ENCODE peak calls at places on chromosome 1, in seven cellular contexts. H is GM06990, X is body of pancreas, F is AG04450, R is esophagus squamous epithelium, M is lower leg skin, B is NB4. G is an unnamed sample.
A peak's percentile ranks its signal among the peaks of the same experiment; 100 is the strongest.

GRCh38 chr1:56993355-56993985 is 27.7 kb upstream of the C8B start:
- DNase-seq in M (no peak), X (no peak), R (no peak), H (no peak), B (no peak), F (no peak), G (no peak)

GRCh38 chr1:108072294-108072693 is 107.3 kb upstream of the VAV3 start:
- DNase-seq in R (no peak), X (no peak), M (no peak), B (no peak), F (no peak), H (no peak), G (no peak)

GRCh38 chr1:176826265-176826664 is 338.2 kb downstream of the ASTN1 start:
- DNase-seq in R (no peak), H (no peak), M (no peak), X (no peak), F (no peak), B (no peak), G (no peak)

GRCh38 chr1:186456731-186457255 is 4.1 kb downstream of the PDC start:
- DNase-seq in X (no peak), M (no peak), R (no peak), F (no peak), B (no peak), H (no peak), G (no peak)

GRCh38 chr1:7560601-7561181 is 210.4 kb upstream of the VAMP3 start:
- DNase-seq in X (no peak), M (no peak), B (no peak), H (no peak), R (no peak), F (no peak), G (no peak)

GRCh38 chr1:10451286-10451685 is 1.5 kb downstream of the CORT start:
- DNase-seq in X (no peak), H (no peak), F (no peak), B (no peak), M (no peak), R (no peak), G (no peak)

GRCh38 chr1:35726814-35727433 is 8.2 kb upstream of the C1orf216 start:
- DNase-seq in X (peak; percentile 67), B (peak; percentile 68), H (peak; percentile 3), F (peak; percentile 45), R (no peak), M (peak; percentile 84), G (peak; percentile 45)

GRCh38 chr1:1196431-1197187 is 9.8 kb downstream of the TNFRSF18 start:
- DNase-seq in X (no peak), R (no peak), B (no peak), M (no peak), H (peak; percentile 3), F (no peak), G (no peak)

GRCh38 chr1:12157366-12158231 is 9.2 kb upstream of the TNFRSF1B start:
- DNase-seq in M (no peak), H (peak; percentile 53), X (no peak), F (no peak), R (no peak), B (peak; percentile 84), G (no peak)

GRCh38 chr1:179142889-179143299 is 61.0 kb downstream of the TOR3A start:
- DNase-seq in X (no peak), B (peak; percentile 45), F (peak; percentile 94), H (no peak), M (no peak), R (no peak), G (no peak)

GRCh38 chr1:48217861-48218260 is 4.7 kb upstream of the SLC5A9 start:
- DNase-seq in B (no peak), F (no peak), M (no peak), H (no peak), R (no peak), X (no peak), G (no peak)

GRCh38 chr1:9404541-9404940 is 111.8 kb downstream of the SPSB1 start:
- DNase-seq in R (no peak), F (no peak), X (no peak), H (no peak), M (no peak), B (peak; percentile 31), G (no peak)

DNA sequence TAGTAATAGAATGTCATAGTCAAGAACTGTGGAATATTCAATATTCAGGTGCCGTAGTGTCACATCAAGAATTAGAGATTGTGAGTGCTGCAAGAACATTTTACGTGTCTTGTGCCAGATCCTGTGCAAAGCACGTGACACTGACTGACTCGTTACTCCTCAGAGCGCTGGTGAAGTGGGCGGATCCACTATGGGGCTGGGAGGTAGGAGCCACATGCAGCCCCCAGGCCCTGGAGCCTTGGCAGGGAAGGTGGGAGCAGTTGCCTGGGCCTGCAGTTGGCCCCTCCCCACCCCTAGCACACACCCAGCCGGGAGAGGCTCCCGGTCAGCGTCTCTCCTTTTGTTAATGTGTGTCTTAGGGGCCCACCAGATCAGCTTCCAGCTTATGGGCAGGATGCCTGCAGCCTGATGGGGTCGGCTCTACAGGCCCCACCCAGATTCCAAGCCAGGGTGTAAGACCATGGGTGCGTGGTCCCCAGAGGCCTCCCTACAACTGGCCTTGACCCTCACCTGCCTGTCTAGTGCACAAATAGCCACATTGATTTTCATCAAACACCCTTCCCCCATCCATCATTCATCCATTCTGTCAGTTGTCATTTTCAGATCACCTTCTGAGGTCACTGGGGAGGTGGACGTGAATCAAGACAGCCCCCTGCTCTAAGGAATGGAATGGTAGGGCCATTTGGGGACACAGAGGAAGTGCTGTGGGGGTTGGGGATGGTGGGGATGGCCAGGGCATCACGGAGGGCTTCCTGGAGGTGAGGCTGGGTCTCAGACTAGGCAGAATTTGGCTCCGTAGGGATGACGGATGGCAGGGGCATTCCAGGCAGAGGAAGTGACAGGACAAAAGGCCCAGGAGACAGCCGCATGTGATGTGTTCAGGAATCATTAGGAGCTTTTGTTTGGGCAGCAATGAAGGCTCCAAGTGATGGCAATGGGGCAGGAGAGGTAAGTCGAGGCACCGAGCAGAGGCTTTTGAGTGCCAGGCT is 118.7 kb downstream of the EPHB2 start:
- DNase-seq in X (no peak), M (no peak), B (no peak), R (no peak), F (no peak), H (no peak), G (no peak)
- H3K4me3 ChIP-seq in X (no peak overlapping the region), M (no peak overlapping the region), B (no peak overlapping the region), R (no peak overlapping the region), F (no peak overlapping the region), H (no peak overlapping the region), G (no peak overlapping the region)

GRCh38 chr1:101410048-101410878 is 173.4 kb downstream of the S1PR1 start:
- DNase-seq in M (no peak), X (no peak), F (no peak), B (peak; percentile 43), R (no peak), H (peak; percentile 77), G (no peak)
- H3K4me3 ChIP-seq in M (no peak overlapping the region), X (no peak overlapping the region), F (no peak overlapping the region), B (no peak overlapping the region), R (no peak overlapping the region), H (no peak overlapping the region), G (no peak overlapping the region)

GRCh38 chr1:226369110-226369509 is 38.8 kb downstream of the PARP1 start:
- DNase-seq in M (no peak), H (no peak), F (no peak), X (no peak), R (no peak), B (no peak), G (no peak)
- H3K4me3 ChIP-seq in M (no peak overlapping the region), H (no peak overlapping the region), F (no peak overlapping the region), X (no peak overlapping the region), R (no peak overlapping the region), B (no peak overlapping the region), G (no peak overlapping the region)

DNA sequence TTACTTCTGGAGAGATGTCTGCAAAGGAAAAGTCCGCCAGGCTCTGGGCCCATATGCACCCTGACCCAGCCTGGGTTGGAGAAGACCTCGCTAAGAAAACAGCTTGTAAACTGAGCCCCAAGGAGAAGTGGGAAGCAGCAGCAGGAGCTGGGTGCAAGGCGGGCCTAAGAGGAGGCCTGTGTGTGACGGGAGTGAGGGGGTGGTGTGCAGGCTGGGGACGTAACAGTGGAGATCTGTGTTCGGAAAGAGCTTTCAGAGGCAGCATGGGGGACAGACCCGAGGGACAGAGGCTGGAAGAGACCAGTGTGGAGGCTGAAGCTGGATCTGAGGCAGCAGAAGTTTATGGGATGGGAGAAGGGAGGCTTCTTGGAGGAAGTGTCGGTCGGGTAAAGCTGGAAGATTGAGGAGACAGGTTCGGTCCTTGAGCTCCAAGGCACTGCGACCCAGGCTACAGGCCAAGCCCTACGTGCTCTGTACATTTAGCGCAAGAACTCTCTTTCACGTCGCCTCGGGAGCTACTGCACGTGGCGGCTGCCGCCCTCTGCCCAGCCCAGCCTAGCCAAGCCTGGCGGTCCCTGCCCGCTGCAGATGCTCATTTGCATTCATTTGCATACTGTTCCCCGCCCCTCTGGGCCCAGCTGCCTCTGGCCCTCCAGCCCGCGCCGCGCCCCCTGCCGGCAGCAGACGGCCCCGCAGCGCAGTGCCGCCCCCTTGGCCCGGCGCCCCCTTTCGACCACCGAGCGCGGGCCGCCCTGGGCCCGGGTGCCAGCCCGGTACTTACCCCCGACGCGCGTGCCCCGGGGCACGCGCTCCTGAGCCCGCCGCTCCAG is 6.3 kb downstream of the HPCA start:
- DNase-seq in X (peak; percentile 41), R (no peak), M (no peak), F (no peak), B (no peak), H (peak; percentile 42), G (no peak)
- H3K4me3 ChIP-seq in X (no peak overlapping the region), R (peak overlapping the region; percentile 50), M (no peak overlapping the region), F (peak overlapping the region; percentile 54), B (no peak overlapping the region), H (no peak overlapping the region), G (no peak overlapping the region)

GRCh38 chr1:98323396-98323795 is 338.1 kb upstream of the SNX7 start:
- DNase-seq in B (peak; percentile 77), X (no peak), H (no peak), F (no peak), M (no peak), R (no peak), G (peak; percentile 3)
- H3K4me3 ChIP-seq in B (peak overlapping the region; percentile 21), X (no peak overlapping the region), H (no peak overlapping the region), F (no peak overlapping the region), M (no peak overlapping the region), R (no peak overlapping the region), G (no peak overlapping the region)

GRCh38 chr1:168225476-168226190 is at the start of gene SFT2D2:
- DNase-seq in B (peak; percentile 90), F (no peak), R (peak; percentile 15), H (peak; percentile 91), X (peak; percentile 80), M (peak; percentile 94), G (peak; percentile 78)

GRCh38 chr1:168221275-168221674 is 4.5 kb upstream of the SFT2D2 start:
- DNase-seq in R (no peak), F (no peak), B (no peak), X (no peak), H (no peak), M (no peak), G (no peak)

GRCh38 chr1:168224991-168225390 is 813 bp upstream of the SFT2D2 start:
- DNase-seq in F (no peak), R (no peak), H (no peak), M (no peak), B (peak; percentile 20), X (no peak), G (no peak)

GRCh38 chr1:168223681-168224515 is 1.9 kb upstream of the SFT2D2 start:
- DNase-seq in F (no peak), H (no peak), B (no peak), M (no peak), X (no peak), R (no peak), G (no peak)

DNA sequence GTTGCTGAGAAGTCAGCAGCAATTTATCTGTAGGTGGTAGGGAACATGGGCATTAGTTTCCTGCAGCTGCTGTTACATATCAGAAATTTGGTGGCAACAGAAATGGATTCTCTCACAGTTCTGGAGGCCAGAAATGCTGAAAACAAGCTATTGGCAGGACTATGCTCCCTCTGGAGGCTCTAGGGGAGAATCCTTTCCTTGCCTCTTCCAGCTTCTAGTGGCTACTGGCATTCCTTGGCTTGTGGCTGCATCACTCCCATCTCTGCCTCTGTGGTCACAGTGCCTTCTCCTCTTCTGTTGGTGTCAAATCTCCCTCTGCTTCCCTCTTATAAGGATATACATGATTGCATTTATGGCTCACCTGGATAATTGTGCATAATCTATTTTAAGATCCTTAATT is 2.5 kb upstream of the SFT2D2 start:
- DNase-seq in R (no peak), F (no peak), H (no peak), M (no peak), X (no peak), B (no peak), G (no peak)
- H3K4me3 ChIP-seq in R (no peak overlapping the region), F (no peak overlapping the region), H (no peak overlapping the region), M (no peak overlapping the region), X (no peak overlapping the region), B (no peak overlapping the region), G (no peak overlapping the region)